ENCODE peak calls at places on chromosomes 4 and X, in five cellular contexts. One of them, this sample, is unnamed.

GRCh38 chr4:3807311-3807710 is 41.1 kb downstream of the ADRA2C start:
- DNase-seq in sigmoid colon: no peak
- DNase-seq in amniotic stem cell: no peak
- DNase-seq in kidney epithelial cell: no peak
- DNase-seq in cardiac muscle cell: no peak
- DNase-seq in this sample: no peak

GRCh38 chrX:150324035-150324728 is 38.9 kb upstream of the MAMLD1 start:
- DNase-seq in cardiac muscle cell: no peak
- DNase-seq in sigmoid colon: no peak
- DNase-seq in kidney epithelial cell: peak
- DNase-seq in amniotic stem cell: peak
- DNase-seq in this sample: peak

GRCh38 chr4:96227515-96227914 is 387.6 kb downstream of the PDHA2 start:
- DNase-seq in amniotic stem cell: no peak
- DNase-seq in sigmoid colon: no peak
- DNase-seq in cardiac muscle cell: no peak
- DNase-seq in kidney epithelial cell: no peak
- DNase-seq in this sample: no peak

GRCh38 chrX:40383969-40384368 is 196.8 kb upstream of the ATP6AP2 start:
- DNase-seq in cardiac muscle cell: no peak
- DNase-seq in amniotic stem cell: no peak
- DNase-seq in kidney epithelial cell: peak
- DNase-seq in sigmoid colon: no peak
- DNase-seq in this sample: no peak

GRCh38 chrX:25523574-25523973 is 507.8 kb upstream of the ARX start:
- DNase-seq in amniotic stem cell: no peak
- DNase-seq in kidney epithelial cell: peak
- DNase-seq in sigmoid colon: no peak
- DNase-seq in cardiac muscle cell: peak
- DNase-seq in this sample: no peak

GRCh38 chr4:82891728-82892466 is 944 bp upstream of the SEC31A start:
- DNase-seq in cardiac muscle cell: no peak
- DNase-seq in amniotic stem cell: no peak
- DNase-seq in sigmoid colon: no peak
- DNase-seq in kidney epithelial cell: no peak
- DNase-seq in this sample: no peak

GRCh38 chr4:7423801-7424552 is 10.8 kb downstream of the PSAPL1 start:
- DNase-seq in kidney epithelial cell: no peak
- DNase-seq in cardiac muscle cell: no peak
- DNase-seq in sigmoid colon: peak
- DNase-seq in amniotic stem cell: no peak
- DNase-seq in this sample: no peak

GRCh38 chr4:60562353-60562752 is 637.8 kb upstream of the ADGRL3 start:
- DNase-seq in sigmoid colon: no peak
- DNase-seq in kidney epithelial cell: no peak
- DNase-seq in cardiac muscle cell: no peak
- DNase-seq in amniotic stem cell: no peak
- DNase-seq in this sample: no peak

GRCh38 chr4:99552872-99553271 is 11.0 kb downstream of the TRMT10A start:
- DNase-seq in sigmoid colon: no peak
- DNase-seq in amniotic stem cell: no peak
- DNase-seq in kidney epithelial cell: no peak
- DNase-seq in cardiac muscle cell: no peak
- DNase-seq in this sample: no peak

GRCh38 chrX:118644378-118644777 is 83.0 kb upstream of the IL13RA1 start:
- DNase-seq in cardiac muscle cell: peak
- DNase-seq in sigmoid colon: no peak
- DNase-seq in kidney epithelial cell: peak
- DNase-seq in amniotic stem cell: peak
- DNase-seq in this sample: no peak

GRCh38 chr4:20589436-20589835 is 110.8 kb upstream of the PACRGL start:
- DNase-seq in cardiac muscle cell: no peak
- DNase-seq in sigmoid colon: no peak
- DNase-seq in kidney epithelial cell: no peak
- DNase-seq in amniotic stem cell: no peak
- DNase-seq in this sample: no peak

GRCh38 chr4:55444822-55445221 is 49.1 kb downstream of the TMEM165 start:
- DNase-seq in kidney epithelial cell: no peak
- DNase-seq in cardiac muscle cell: peak
- DNase-seq in sigmoid colon: no peak
- DNase-seq in amniotic stem cell: no peak
- DNase-seq in this sample: no peak

GRCh38 chrX:17459596-17459995 is 84.6 kb downstream of the NHS start:
- DNase-seq in sigmoid colon: no peak
- DNase-seq in cardiac muscle cell: no peak
- DNase-seq in amniotic stem cell: no peak
- DNase-seq in kidney epithelial cell: peak
- DNase-seq in this sample: no peak

GRCh38 chr4:99403380-99404194 is 31.6 kb downstream of the ADH7 start:
- DNase-seq in sigmoid colon: no peak
- DNase-seq in amniotic stem cell: no peak
- DNase-seq in kidney epithelial cell: no peak
- DNase-seq in cardiac muscle cell: no peak
- DNase-seq in this sample: no peak

GRCh38 chrX:68511255-68511654 is 12.4 kb downstream of the YIPF6 start:
- DNase-seq in sigmoid colon: no peak
- DNase-seq in kidney epithelial cell: no peak
- DNase-seq in amniotic stem cell: peak
- DNase-seq in cardiac muscle cell: peak
- DNase-seq in this sample: no peak

GRCh38 chr4:16916719-16917337 is 18.4 kb upstream of the LDB2 start:
- DNase-seq in sigmoid colon: no peak
- DNase-seq in kidney epithelial cell: no peak
- DNase-seq in amniotic stem cell: no peak
- DNase-seq in cardiac muscle cell: peak
- DNase-seq in this sample: peak

GRCh38 chr4:190014771-190015537 is 12.1 kb downstream of the FRG2 start:
- DNase-seq in sigmoid colon: no peak
- DNase-seq in cardiac muscle cell: no peak
- DNase-seq in kidney epithelial cell: no peak
- DNase-seq in amniotic stem cell: no peak
- DNase-seq in this sample: no peak

GRCh38 chrX:110915579-110915978 is 120.0 kb upstream of the CHRDL1 start:
- DNase-seq in kidney epithelial cell: no peak
- DNase-seq in amniotic stem cell: no peak
- DNase-seq in cardiac muscle cell: no peak
- DNase-seq in sigmoid colon: no peak
- DNase-seq in this sample: no peak

GRCh38 chrX:13064599-13065143 is 20.3 kb upstream of the FAM9C start:
- DNase-seq in sigmoid colon: peak
- DNase-seq in amniotic stem cell: no peak
- DNase-seq in kidney epithelial cell: no peak
- DNase-seq in cardiac muscle cell: no peak
- DNase-seq in this sample: no peak

GRCh38 chrX:151765026-151765425 is 30.5 kb downstream of the CNGA2 start:
- DNase-seq in amniotic stem cell: no peak
- DNase-seq in kidney epithelial cell: no peak
- DNase-seq in cardiac muscle cell: no peak
- DNase-seq in sigmoid colon: no peak
- DNase-seq in this sample: no peak

This sample was measured in HS-27A.